ENCODE peak calls at places on chromosomes 13 and 19, in eight cellular contexts. One of them, this sample, is unnamed.

GRCh38 chr13:33145667-33146066 is 129.4 kb downstream of the KL start:
- DNase-seq in body of pancreas: no peak
- DNase-seq in GM12865: peak; percentile 43
- DNase-seq in substantia nigra: no peak
- DNase-seq in caudate nucleus: no peak
- DNase-seq in WTC11: no peak
- DNase-seq in aorta: no peak
- DNase-seq in skeletal muscle cell: no peak
- DNase-seq in this sample: no peak

GRCh38 chr19:10214784-10215183 is 16.3 kb downstream of the S1PR2 start:
- DNase-seq in body of pancreas: no peak
- DNase-seq in GM12865: no peak
- DNase-seq in substantia nigra: no peak
- DNase-seq in caudate nucleus: no peak
- DNase-seq in WTC11: no peak
- DNase-seq in aorta: no peak
- DNase-seq in skeletal muscle cell: no peak
- DNase-seq in this sample: no peak

GRCh38 chr19:8611890-8612806 is 1.6 kb upstream of the ADAMTS10 start:
- DNase-seq in body of pancreas: peak; percentile 60
- DNase-seq in GM12865: no peak
- DNase-seq in substantia nigra: no peak
- DNase-seq in caudate nucleus: no peak
- DNase-seq in WTC11: peak; percentile 47
- DNase-seq in aorta: peak; percentile 90
- DNase-seq in skeletal muscle cell: peak; percentile 43
- DNase-seq in this sample: peak; percentile 94

GRCh38 chr19:53101518-53101917 is 1.7 kb downstream of the ZNF160 start:
- DNase-seq in body of pancreas: no peak
- DNase-seq in GM12865: no peak
- DNase-seq in substantia nigra: no peak
- DNase-seq in caudate nucleus: no peak
- DNase-seq in WTC11: no peak
- DNase-seq in aorta: no peak
- DNase-seq in skeletal muscle cell: no peak
- DNase-seq in this sample: no peak

GRCh38 chr13:110444226-110444653 is 117.3 kb downstream of the RAB20 start:
- DNase-seq in body of pancreas: no peak
- DNase-seq in GM12865: peak; percentile 79
- DNase-seq in substantia nigra: no peak
- DNase-seq in caudate nucleus: no peak
- DNase-seq in WTC11: no peak
- DNase-seq in aorta: no peak
- DNase-seq in skeletal muscle cell: no peak
- DNase-seq in this sample: no peak

GRCh38 chr13:45811891-45812583 is 39.5 kb downstream of the SIAH3 start:
- DNase-seq in body of pancreas: no peak
- DNase-seq in GM12865: no peak
- DNase-seq in substantia nigra: no peak
- DNase-seq in caudate nucleus: no peak
- DNase-seq in WTC11: no peak
- DNase-seq in aorta: no peak
- DNase-seq in skeletal muscle cell: no peak
- DNase-seq in this sample: no peak

GRCh38 chr13:31629085-31629785 is 110.1 kb upstream of the RXFP2 start:
- DNase-seq in body of pancreas: no peak
- DNase-seq in GM12865: no peak
- DNase-seq in substantia nigra: no peak
- DNase-seq in caudate nucleus: no peak
- DNase-seq in WTC11: no peak
- DNase-seq in aorta: no peak
- DNase-seq in skeletal muscle cell: peak; percentile 62
- DNase-seq in this sample: no peak

GRCh38 chr19:46824887-46825730 is 25.5 kb downstream of the AP2S1 start:
- DNase-seq in body of pancreas: no peak
- DNase-seq in GM12865: peak; percentile 58
- DNase-seq in substantia nigra: no peak
- DNase-seq in caudate nucleus: no peak
- DNase-seq in WTC11: no peak
- DNase-seq in aorta: peak; percentile 73
- DNase-seq in skeletal muscle cell: no peak
- DNase-seq in this sample: peak; percentile 41

GRCh38 chr19:36093146-36093662 is 17.7 kb upstream of the OVOL3 start:
- DNase-seq in body of pancreas: no peak
- DNase-seq in GM12865: no peak
- DNase-seq in substantia nigra: no peak
- DNase-seq in caudate nucleus: no peak
- DNase-seq in WTC11: no peak
- DNase-seq in aorta: no peak
- DNase-seq in skeletal muscle cell: no peak
- DNase-seq in this sample: no peak

GRCh38 chr19:1406818-1407661 is at the start of gene DAZAP1:
- DNase-seq in body of pancreas: peak; percentile 99
- DNase-seq in GM12865: peak; percentile 99
- DNase-seq in substantia nigra: peak; percentile 99
- DNase-seq in caudate nucleus: peak; percentile 92
- DNase-seq in WTC11: peak; percentile 99
- DNase-seq in aorta: peak; percentile 99
- DNase-seq in skeletal muscle cell: peak; percentile 93
- DNase-seq in this sample: peak; percentile 97

GRCh38 chr19:18091217-18091608 is 4.5 kb upstream of the IL12RB1 start:
- DNase-seq in body of pancreas: peak; percentile 34
- DNase-seq in GM12865: peak; percentile 87
- DNase-seq in substantia nigra: peak; percentile 42
- DNase-seq in caudate nucleus: no peak
- DNase-seq in WTC11: no peak
- DNase-seq in aorta: peak; percentile 84
- DNase-seq in skeletal muscle cell: no peak
- DNase-seq in this sample: no peak

GRCh38 chr19:18519962-18520847 is 1.7 kb downstream of the ELL start:
- DNase-seq in body of pancreas: peak; percentile 88
- DNase-seq in GM12865: peak; percentile 79
- DNase-seq in substantia nigra: no peak
- DNase-seq in caudate nucleus: no peak
- DNase-seq in WTC11: peak; percentile 67
- DNase-seq in aorta: peak; percentile 70
- DNase-seq in skeletal muscle cell: peak; percentile 41
- DNase-seq in this sample: peak; percentile 80

GRCh38 chr13:27878274-27878673 is 41.5 kb upstream of the PDX1 start:
- DNase-seq in body of pancreas: no peak
- DNase-seq in GM12865: no peak
- DNase-seq in substantia nigra: no peak
- DNase-seq in caudate nucleus: no peak
- DNase-seq in WTC11: no peak
- DNase-seq in aorta: no peak
- DNase-seq in skeletal muscle cell: no peak
- DNase-seq in this sample: no peak

GRCh38 chr13:30143671-30144400 is 163.5 kb downstream of the KATNAL1 start:
- DNase-seq in body of pancreas: no peak
- DNase-seq in GM12865: peak; percentile 54
- DNase-seq in substantia nigra: no peak
- DNase-seq in caudate nucleus: no peak
- DNase-seq in WTC11: no peak
- DNase-seq in aorta: no peak
- DNase-seq in skeletal muscle cell: no peak
- DNase-seq in this sample: no peak

GRCh38 chr19:18291590-18292459 is 10.4 kb upstream of the JUND start:
- DNase-seq in body of pancreas: peak; percentile 80
- DNase-seq in GM12865: peak; percentile 89
- DNase-seq in substantia nigra: peak; percentile 76
- DNase-seq in caudate nucleus: peak; percentile 57
- DNase-seq in WTC11: peak; percentile 73
- DNase-seq in aorta: peak; percentile 97
- DNase-seq in skeletal muscle cell: no peak
- DNase-seq in this sample: peak; percentile 93

GRCh38 chr19:10981496-10981895 is 20.7 kb downstream of the SMARCA4 start:
- DNase-seq in body of pancreas: no peak
- DNase-seq in GM12865: no peak
- DNase-seq in substantia nigra: no peak
- DNase-seq in caudate nucleus: no peak
- DNase-seq in WTC11: no peak
- DNase-seq in aorta: no peak
- DNase-seq in skeletal muscle cell: no peak
- DNase-seq in this sample: no peak

GRCh38 chr13:50951366-50951765 is 41.8 kb downstream of the RNASEH2B start:
- DNase-seq in body of pancreas: no peak
- DNase-seq in GM12865: no peak
- DNase-seq in substantia nigra: no peak
- DNase-seq in caudate nucleus: no peak
- DNase-seq in WTC11: no peak
- DNase-seq in aorta: no peak
- DNase-seq in skeletal muscle cell: peak; percentile 35
- DNase-seq in this sample: no peak

GRCh38 chr13:109273326-109273751 is 513.0 kb downstream of the IRS2 start:
- DNase-seq in body of pancreas: no peak
- DNase-seq in GM12865: no peak
- DNase-seq in substantia nigra: no peak
- DNase-seq in caudate nucleus: no peak
- DNase-seq in WTC11: no peak
- DNase-seq in aorta: no peak
- DNase-seq in skeletal muscle cell: peak; percentile 60
- DNase-seq in this sample: no peak

GRCh38 chr13:38687246-38688229 is 661 bp downstream of the FREM2 start:
- DNase-seq in body of pancreas: peak; percentile 28
- DNase-seq in GM12865: no peak
- DNase-seq in substantia nigra: peak; percentile 7
- DNase-seq in caudate nucleus: no peak
- DNase-seq in WTC11: peak; percentile 60
- DNase-seq in aorta: no peak
- DNase-seq in skeletal muscle cell: no peak
- DNase-seq in this sample: no peak

GRCh38 chr13:78660130-78660857 is 1.3 kb upstream of the OBI1 start:
- DNase-seq in body of pancreas: no peak
- DNase-seq in GM12865: peak; percentile 48
- DNase-seq in substantia nigra: no peak
- DNase-seq in caudate nucleus: no peak
- DNase-seq in WTC11: no peak
- DNase-seq in aorta: peak; percentile 32
- DNase-seq in skeletal muscle cell: no peak
- DNase-seq in this sample: peak; percentile 33

GRCh38 chr19:21474671-21475181 is 30.7 kb upstream of the ZNF429 start:
- DNase-seq in body of pancreas: peak; percentile 84
- DNase-seq in GM12865: peak; percentile 10
- DNase-seq in substantia nigra: peak; percentile 62
- DNase-seq in caudate nucleus: peak; percentile 41
- DNase-seq in WTC11: peak; percentile 85
- DNase-seq in aorta: peak; percentile 84
- DNase-seq in skeletal muscle cell: no peak
- DNase-seq in this sample: no peak

GRCh38 chr13:30465541-30466357 is at the start of gene HMGB1:
- DNase-seq in body of pancreas: peak; percentile 99
- DNase-seq in GM12865: peak; percentile 99
- DNase-seq in substantia nigra: peak; percentile 96
- DNase-seq in caudate nucleus: peak; percentile 95
- DNase-seq in WTC11: peak; percentile 97
- DNase-seq in aorta: peak; percentile 99
- DNase-seq in skeletal muscle cell: peak; percentile 96
- DNase-seq in this sample: peak; percentile 92

GRCh38 chr19:28140201-28140600 is 1072.8 kb downstream of the UQCRFS1 start:
- DNase-seq in body of pancreas: no peak
- DNase-seq in GM12865: no peak
- DNase-seq in substantia nigra: no peak
- DNase-seq in caudate nucleus: no peak
- DNase-seq in WTC11: no peak
- DNase-seq in aorta: no peak
- DNase-seq in skeletal muscle cell: no peak
- DNase-seq in this sample: no peak

GRCh38 chr13:92345627-92346026 is 881.0 kb upstream of the GPC6 start:
- DNase-seq in body of pancreas: no peak
- DNase-seq in GM12865: no peak
- DNase-seq in substantia nigra: no peak
- DNase-seq in caudate nucleus: no peak
- DNase-seq in WTC11: no peak
- DNase-seq in aorta: no peak
- DNase-seq in skeletal muscle cell: no peak
- DNase-seq in this sample: no peak

GRCh38 chr19:3493651-3494050 is 6.8 kb downstream of the DOHH start:
- DNase-seq in body of pancreas: no peak
- DNase-seq in GM12865: no peak
- DNase-seq in substantia nigra: no peak
- DNase-seq in caudate nucleus: no peak
- DNase-seq in WTC11: no peak
- DNase-seq in aorta: no peak
- DNase-seq in skeletal muscle cell: no peak
- DNase-seq in this sample: no peak

GRCh38 chr13:109771926-109772325 is 14.5 kb downstream of the IRS2 start:
- DNase-seq in body of pancreas: no peak
- DNase-seq in GM12865: no peak
- DNase-seq in substantia nigra: no peak
- DNase-seq in caudate nucleus: no peak
- DNase-seq in WTC11: no peak
- DNase-seq in aorta: no peak
- DNase-seq in skeletal muscle cell: no peak
- DNase-seq in this sample: no peak

GRCh38 chr13:110014719-110015118 is 228.3 kb upstream of the IRS2 start:
- DNase-seq in body of pancreas: peak; percentile 47
- DNase-seq in GM12865: peak; percentile 30
- DNase-seq in substantia nigra: no peak
- DNase-seq in caudate nucleus: no peak
- DNase-seq in WTC11: no peak
- DNase-seq in aorta: no peak
- DNase-seq in skeletal muscle cell: no peak
- DNase-seq in this sample: no peak

GRCh38 chr13:83499286-83499685 is 383.0 kb downstream of the SLITRK1 start:
- DNase-seq in body of pancreas: no peak
- DNase-seq in GM12865: no peak
- DNase-seq in substantia nigra: no peak
- DNase-seq in caudate nucleus: no peak
- DNase-seq in WTC11: no peak
- DNase-seq in aorta: no peak
- DNase-seq in skeletal muscle cell: peak; percentile 31
- DNase-seq in this sample: peak; percentile 4